ENCODE peak calls at places on chromosome 22, in four cellular contexts. J is substantia nigra, T is EH, R is epithelial cell of esophagus. A is an unnamed sample.
A peak's percentile ranks its signal among the peaks of the same experiment; 100 is the strongest.

GRCh38 chr22:29477919-29478318 is 2.1 kb upstream of the NEFH start:
- DNase-seq in J (no peak), T (no peak), R (no peak), A (no peak)

GRCh38 chr22:30947163-30947820 is 21.3 kb downstream of the MORC2 start:
- DNase-seq in J (peak; percentile 71), T (no peak), R (peak; percentile 91), A (no peak)

GRCh38 chr22:32583074-32583677 is 108.6 kb downstream of the FBXO7 start:
- DNase-seq in J (no peak), T (no peak), R (no peak), A (no peak)

GRCh38 chr22:35418088-35418487 is 18.1 kb downstream of the MCM5 start:
- DNase-seq in J (no peak), T (peak; percentile 22), R (peak; percentile 80), A (no peak)

GRCh38 chr22:18059473-18059872 is 18.3 kb upstream of the PEX26 start:
- DNase-seq in J (no peak), T (no peak), R (no peak), A (no peak)

GRCh38 chr22:29375436-29376076 is 12.8 kb downstream of the AP1B1 start:
- DNase-seq in J (no peak), T (no peak), R (peak; percentile 25), A (no peak)

GRCh38 chr22:48278620-48279464 is 1516.4 kb downstream of the TBC1D22A start:
- DNase-seq in J (no peak), T (no peak), R (no peak), A (no peak)

GRCh38 chr22:24432059-24432853 is 4.9 kb downstream of the ADORA2A start:
- DNase-seq in J (peak; percentile 55), T (peak; percentile 53), R (peak; percentile 67), A (no peak)

GRCh38 chr22:22712092-22712658 is 67.8 kb downstream of the GGTLC2 start:
- DNase-seq in J (no peak), T (no peak), R (no peak), A (no peak)

GRCh38 chr22:49712195-49712791 is 115.4 kb downstream of the BRD1 start:
- DNase-seq in J (no peak), T (no peak), R (no peak), A (no peak)

GRCh38 chr22:47029244-47030001 is 267.0 kb downstream of the TBC1D22A start:
- DNase-seq in J (no peak), T (no peak), R (no peak), A (no peak)

GRCh38 chr22:23249506-23250423 is 69.5 kb downstream of the BCR start:
- DNase-seq in J (no peak), T (no peak), R (no peak), A (no peak)

GRCh38 chr22:42281706-42282251 is 11.3 kb upstream of the TCF20 start:
- DNase-seq in J (no peak), T (no peak), R (no peak), A (no peak)

GRCh38 chr22:27810566-27810965 is 9.0 kb upstream of the MN1 start:
- DNase-seq in J (no peak), T (peak; percentile 56), R (no peak), A (no peak)

GRCh38 chr22:29308791-29309262 is 2.4 kb downstream of the GAS2L1 start:
- DNase-seq in J (no peak), T (peak; percentile 84), R (peak; percentile 72), A (peak; percentile 82)

GRCh38 chr22:47787501-47788227 is 1025.2 kb downstream of the TBC1D22A start:
- DNase-seq in J (no peak), T (no peak), R (no peak), A (no peak)

GRCh38 chr22:40008726-40009125 is 14.0 kb downstream of the FAM83F start:
- DNase-seq in J (no peak), T (no peak), R (no peak), A (no peak)

GRCh38 chr22:45450931-45451651 is 37.6 kb downstream of the RIBC2 start:
- DNase-seq in J (no peak), T (peak; percentile 99), R (no peak), A (no peak)

GRCh38 chr22:43234299-43234988 is 47.5 kb upstream of the TTLL12 start:
- DNase-seq in J (no peak), T (no peak), R (no peak), A (no peak)

GRCh38 chr22:23862103-23862502 is 4.4 kb downstream of the SLC2A11 start:
- DNase-seq in J (no peak), T (peak; percentile 54), R (peak; percentile 65), A (peak; percentile 59)

GRCh38 chr22:39920134-39920743 is 19.4 kb downstream of the GRAP2 start:
- DNase-seq in J (no peak), T (no peak), R (no peak), A (peak; percentile 73)

GRCh38 chr22:23751441-23751996 is 607 bp upstream of the ZNF70 start:
- DNase-seq in J (no peak), T (no peak), R (no peak), A (no peak)

GRCh38 chr22:41517172-41518047 is 26.9 kb downstream of the POLR3H start:
- DNase-seq in J (peak; percentile 78), T (peak; percentile 68), R (peak; percentile 84), A (peak; percentile 35)

GRCh38 chr22:30832407-30832987 is 136.1 kb downstream of the MORC2 start:
- DNase-seq in J (no peak), T (peak; percentile 24), R (no peak), A (no peak)

GRCh38 chr22:19641254-19641982 is 72.9 kb upstream of the SEPTIN5 start:
- DNase-seq in J (no peak), T (peak; percentile 47), R (peak; percentile 52), A (no peak)

GRCh38 chr22:17875631-17876030 is 101.4 kb upstream of the BID start:
- DNase-seq in J (no peak), T (no peak), R (no peak), A (no peak)

GRCh38 chr22:44755956-44756361 is 3.6 kb downstream of the ARHGAP8 start:
- DNase-seq in J (no peak), T (no peak), R (peak; percentile 90), A (no peak)

GRCh38 chr22:26462971-26463661 is 20.5 kb downstream of the HPS4 start:
- DNase-seq in J (no peak), T (no peak), R (peak; percentile 40), A (no peak)

GRCh38 chr22:38238519-38239051 is 34.2 kb downstream of the TMEM184B start:
- DNase-seq in J (peak; percentile 35), T (no peak), R (no peak), A (no peak)

GRCh38 chr22:23583836-23584235 is 3.7 kb upstream of the IGLL1 start:
- DNase-seq in J (no peak), T (no peak), R (no peak), A (no peak)

GRCh38 chr22:45335021-45335818 is 25.5 kb downstream of the FAM118A start:
- DNase-seq in J (peak; percentile 23), T (peak; percentile 13), R (peak; percentile 34), A (no peak)